ENCODE peak calls at places on chromosome 17, in seven cellular contexts. One of them, this sample, is unnamed.

GRCh38 chr17:41496803-41497484 is 7.2 kb upstream of the KRT36 start:
- DNase-seq in SW 1271: peak
- DNase-seq in EH: peak
- DNase-seq in lung microvascular endothelial cell: peak
- DNase-seq in G401: peak
- DNase-seq in PC-9: peak
- DNase-seq in AG20443: peak
- DNase-seq in this sample: peak

GRCh38 chr17:41492771-41493170 is 3.1 kb upstream of the KRT36 start:
- DNase-seq in SW 1271: peak
- DNase-seq in EH: peak
- DNase-seq in lung microvascular endothelial cell: peak
- DNase-seq in G401: no peak
- DNase-seq in PC-9: peak
- DNase-seq in AG20443: no peak
- DNase-seq in this sample: no peak

GRCh38 chr17:43984521-43984920 is 19.9 kb upstream of the NAGS start:
- DNase-seq in SW 1271: no peak
- DNase-seq in EH: peak
- DNase-seq in lung microvascular endothelial cell: no peak
- DNase-seq in G401: no peak
- DNase-seq in PC-9: no peak
- DNase-seq in AG20443: no peak
- DNase-seq in this sample: no peak

GRCh38 chr17:76014100-76014924 is 12.8 kb downstream of the EVPL start:
- DNase-seq in SW 1271: peak
- DNase-seq in EH: peak
- DNase-seq in lung microvascular endothelial cell: peak
- DNase-seq in G401: peak
- DNase-seq in PC-9: no peak
- DNase-seq in AG20443: peak
- DNase-seq in this sample: peak

GRCh38 chr17:7043544-7044268 is at the start of gene SLC16A11:
- DNase-seq in SW 1271: no peak
- DNase-seq in EH: peak
- DNase-seq in lung microvascular endothelial cell: peak
- DNase-seq in G401: peak
- DNase-seq in PC-9: no peak
- DNase-seq in AG20443: peak
- DNase-seq in this sample: no peak

GRCh38 chr17:42023524-42024349 is 3.8 kb downstream of the NKIRAS2 start:
- DNase-seq in SW 1271: no peak
- DNase-seq in EH: no peak
- DNase-seq in lung microvascular endothelial cell: no peak
- DNase-seq in G401: no peak
- DNase-seq in PC-9: no peak
- DNase-seq in AG20443: no peak
- DNase-seq in this sample: no peak

GRCh38 chr17:78365561-78366108 is 5.8 kb upstream of the SOCS3 start:
- DNase-seq in SW 1271: no peak
- DNase-seq in EH: peak
- DNase-seq in lung microvascular endothelial cell: no peak
- DNase-seq in G401: no peak
- DNase-seq in PC-9: no peak
- DNase-seq in AG20443: no peak
- DNase-seq in this sample: no peak

GRCh38 chr17:5226940-5227878 is 7.5 kb downstream of the SCIMP start:
- DNase-seq in SW 1271: no peak
- DNase-seq in EH: no peak
- DNase-seq in lung microvascular endothelial cell: no peak
- DNase-seq in G401: no peak
- DNase-seq in PC-9: no peak
- DNase-seq in AG20443: no peak
- DNase-seq in this sample: no peak

GRCh38 chr17:81130385-81131288 is 34.7 kb upstream of the PVALEF start:
- DNase-seq in SW 1271: no peak
- DNase-seq in EH: no peak
- DNase-seq in lung microvascular endothelial cell: no peak
- DNase-seq in G401: no peak
- DNase-seq in PC-9: no peak
- DNase-seq in AG20443: no peak
- DNase-seq in this sample: no peak

GRCh38 chr17:19002805-19003542 is 1.6 kb downstream of the FAM83G start:
- DNase-seq in SW 1271: no peak
- DNase-seq in EH: peak
- DNase-seq in lung microvascular endothelial cell: peak
- DNase-seq in G401: no peak
- DNase-seq in PC-9: no peak
- DNase-seq in AG20443: peak
- DNase-seq in this sample: peak

GRCh38 chr17:43014020-43014615 is 7.5 kb downstream of the IFI35 start:
- DNase-seq in SW 1271: no peak
- DNase-seq in EH: no peak
- DNase-seq in lung microvascular endothelial cell: no peak
- DNase-seq in G401: no peak
- DNase-seq in PC-9: no peak
- DNase-seq in AG20443: peak
- DNase-seq in this sample: no peak

GRCh38 chr17:4770632-4771031 is 1.1 kb upstream of the TM4SF5 start:
- DNase-seq in SW 1271: no peak
- DNase-seq in EH: no peak
- DNase-seq in lung microvascular endothelial cell: no peak
- DNase-seq in G401: no peak
- DNase-seq in PC-9: no peak
- DNase-seq in AG20443: no peak
- DNase-seq in this sample: no peak

GRCh38 chr17:33889766-33890165 is 365.3 kb upstream of the CCL2 start:
- DNase-seq in SW 1271: no peak
- DNase-seq in EH: no peak
- DNase-seq in lung microvascular endothelial cell: no peak
- DNase-seq in G401: no peak
- DNase-seq in PC-9: no peak
- DNase-seq in AG20443: no peak
- DNase-seq in this sample: no peak

GRCh38 chr17:4147751-4148310 is 4.8 kb downstream of the CYB5D2 start:
- DNase-seq in SW 1271: no peak
- DNase-seq in EH: no peak
- DNase-seq in lung microvascular endothelial cell: peak
- DNase-seq in G401: no peak
- DNase-seq in PC-9: no peak
- DNase-seq in AG20443: no peak
- DNase-seq in this sample: no peak

GRCh38 chr17:38922538-38923291 is 2.7 kb upstream of the LASP1NB start:
- DNase-seq in SW 1271: peak
- DNase-seq in EH: peak
- DNase-seq in lung microvascular endothelial cell: peak
- DNase-seq in G401: peak
- DNase-seq in PC-9: no peak
- DNase-seq in AG20443: peak
- DNase-seq in this sample: no peak

GRCh38 chr17:30229012-30229411 is 6.5 kb downstream of the SLC6A4 start:
- DNase-seq in SW 1271: no peak
- DNase-seq in EH: peak
- DNase-seq in lung microvascular endothelial cell: no peak
- DNase-seq in G401: no peak
- DNase-seq in PC-9: no peak
- DNase-seq in AG20443: peak
- DNase-seq in this sample: peak

GRCh38 chr17:67393809-67394418 is 16.8 kb downstream of the PITPNC1 start:
- DNase-seq in SW 1271: no peak
- DNase-seq in EH: no peak
- DNase-seq in lung microvascular endothelial cell: no peak
- DNase-seq in G401: no peak
- DNase-seq in PC-9: no peak
- DNase-seq in AG20443: no peak
- DNase-seq in this sample: no peak

GRCh38 chr17:4599505-4600281 is 15.4 kb downstream of the SMTNL2 start:
- DNase-seq in SW 1271: no peak
- DNase-seq in EH: no peak
- DNase-seq in lung microvascular endothelial cell: no peak
- DNase-seq in G401: peak
- DNase-seq in PC-9: no peak
- DNase-seq in AG20443: no peak
- DNase-seq in this sample: peak

GRCh38 chr17:55601874-55602364 is 90.7 kb upstream of the SMIM36 start:
- DNase-seq in SW 1271: peak
- DNase-seq in EH: peak
- DNase-seq in lung microvascular endothelial cell: peak
- DNase-seq in G401: no peak
- DNase-seq in PC-9: peak
- DNase-seq in AG20443: peak
- DNase-seq in this sample: no peak

GRCh38 chr17:73199751-73200317 is 7.0 kb downstream of the COG1 start:
- DNase-seq in SW 1271: no peak
- DNase-seq in EH: no peak
- DNase-seq in lung microvascular endothelial cell: no peak
- DNase-seq in G401: no peak
- DNase-seq in PC-9: no peak
- DNase-seq in AG20443: no peak
- DNase-seq in this sample: no peak

GRCh38 chr17:81306898-81307510 is 11.9 kb upstream of the SLC38A10 start:
- DNase-seq in SW 1271: peak
- DNase-seq in EH: no peak
- DNase-seq in lung microvascular endothelial cell: no peak
- DNase-seq in G401: no peak
- DNase-seq in PC-9: no peak
- DNase-seq in AG20443: no peak
- DNase-seq in this sample: no peak

GRCh38 chr17:5225668-5226457 is 8.8 kb downstream of the SCIMP start:
- DNase-seq in SW 1271: no peak
- DNase-seq in EH: no peak
- DNase-seq in lung microvascular endothelial cell: peak
- DNase-seq in G401: no peak
- DNase-seq in PC-9: no peak
- DNase-seq in AG20443: no peak
- DNase-seq in this sample: no peak

GRCh38 chr17:66602659-66603363 is 232.1 kb upstream of the CACNG5 start:
- DNase-seq in SW 1271: no peak
- DNase-seq in EH: peak
- DNase-seq in lung microvascular endothelial cell: peak
- DNase-seq in G401: no peak
- DNase-seq in PC-9: no peak
- DNase-seq in AG20443: no peak
- DNase-seq in this sample: no peak

GRCh38 chr17:50507871-50508572 is at the start of gene MYCBPAP:
- DNase-seq in SW 1271: peak
- DNase-seq in EH: peak
- DNase-seq in lung microvascular endothelial cell: peak
- DNase-seq in G401: peak
- DNase-seq in PC-9: no peak
- DNase-seq in AG20443: peak
- DNase-seq in this sample: no peak

GRCh38 chr17:42924891-42925290 is 24.3 kb downstream of the G6PC1 start:
- DNase-seq in SW 1271: no peak
- DNase-seq in EH: no peak
- DNase-seq in lung microvascular endothelial cell: peak
- DNase-seq in G401: no peak
- DNase-seq in PC-9: no peak
- DNase-seq in AG20443: no peak
- DNase-seq in this sample: no peak

GRCh38 chr17:5913641-5914040 is 156.5 kb upstream of the WSCD1 start:
- DNase-seq in SW 1271: no peak
- DNase-seq in EH: no peak
- DNase-seq in lung microvascular endothelial cell: no peak
- DNase-seq in G401: no peak
- DNase-seq in PC-9: no peak
- DNase-seq in AG20443: no peak
- DNase-seq in this sample: no peak